ENCODE peak calls at places on chromosomes 7 and 10, in ten cellular contexts. H is AG04450, Q is HFF-Myc, C is AG09309, B is transverse colon, W is fibroblast of lung, V is cardiac fibroblast, O is foreskin fibroblast, I is HepG2, Y is RWPE1. P is an unnamed sample.

GRCh38 chr7:2754086-2754485 is 66.1 kb downstream of the AMZ1 start:
- DNase-seq in Q (no peak), I (no peak), B (no peak), V (peak; percentile 39), C (no peak), O (no peak), H (no peak), Y (no peak), W (no peak), P (no peak)

GRCh38 chr7:73909996-73910395 is 49.0 kb downstream of the TMEM270 start:
- DNase-seq in H (no peak), I (no peak), V (no peak), Y (no peak), C (no peak), Q (no peak), O (no peak), B (no peak), W (no peak), P (no peak)

GRCh38 chr7:953547-954327 is 743 bp downstream of the ADAP1 start:
- DNase-seq in Y (peak; percentile 56), W (peak; percentile 19), C (no peak), B (peak; percentile 83), Q (no peak), H (no peak), O (peak; percentile 41), V (peak; percentile 51), I (peak; percentile 59), P (no peak)

GRCh38 chr10:110609592-110609991 is 34.5 kb upstream of the RBM20 start:
- DNase-seq in I (no peak), V (peak; percentile 5), Y (no peak), Q (no peak), W (no peak), O (peak; percentile 33), C (no peak), H (no peak), B (no peak), P (no peak)

GRCh38 chr7:159125104-159125943 is 19.3 kb downstream of the VIPR2 start:
- DNase-seq in O (no peak), Q (no peak), B (no peak), I (no peak), Y (no peak), V (no peak), C (no peak), H (no peak), W (no peak), P (no peak)

GRCh38 chr7:50450691-50451051 is 521 bp upstream of the FIGNL1 start:
- DNase-seq in Q (no peak), W (no peak), I (no peak), B (peak; percentile 16), V (no peak), C (no peak), O (no peak), Y (no peak), H (no peak), P (no peak)

GRCh38 chr10:76089626-76090185 is 658.3 kb downstream of the LRMDA start:
- DNase-seq in B (no peak), Y (no peak), I (no peak), W (no peak), O (no peak), H (no peak), C (no peak), V (no peak), Q (no peak), P (no peak)

GRCh38 chr7:132472463-132473120 is 103.7 kb downstream of the PLXNA4 start:
- DNase-seq in Y (peak; percentile 7), C (peak; percentile 20), H (no peak), V (peak; percentile 75), I (no peak), B (no peak), O (peak; percentile 73), W (peak; percentile 70), Q (no peak), P (no peak)

DNA sequence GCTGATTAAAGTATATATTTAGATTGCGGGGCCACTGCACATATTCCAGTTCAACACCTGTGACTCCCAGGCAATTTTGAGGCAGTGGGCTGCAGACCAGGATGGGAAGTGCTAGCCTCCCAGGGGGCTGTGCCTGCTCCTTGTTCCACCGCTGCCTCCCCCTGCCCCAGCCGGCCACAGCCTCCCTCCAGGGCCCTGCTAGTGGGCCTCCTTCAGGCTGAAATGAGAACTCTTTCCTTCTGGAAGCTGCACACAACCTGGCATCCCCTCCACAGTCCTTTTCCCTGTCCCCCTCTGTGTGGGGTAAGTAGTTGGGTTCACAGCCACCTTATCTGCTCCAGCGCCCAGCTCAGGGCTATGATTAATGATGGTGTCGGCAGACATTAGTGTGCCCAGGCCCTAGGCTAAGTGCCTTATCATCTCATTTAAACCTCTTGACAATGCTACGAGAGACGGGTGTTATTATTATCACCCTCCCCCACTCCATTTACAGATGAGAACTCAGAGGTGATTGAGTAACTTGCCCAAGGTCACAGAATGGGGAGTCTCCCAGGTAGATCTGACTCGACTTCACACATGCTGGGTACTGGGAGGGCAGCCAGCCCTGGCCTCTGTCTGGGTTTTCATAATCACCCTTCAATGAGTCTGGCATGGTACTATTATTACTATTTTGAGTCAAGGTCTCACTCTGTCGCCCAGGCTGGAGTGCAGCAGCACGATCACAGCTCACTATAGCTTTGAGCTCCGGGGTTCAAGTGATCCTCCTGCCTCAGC is 10.8 kb upstream of the SFRP5 start:
- DNase-seq in B (no peak), W (no peak), O (no peak), V (no peak), I (no peak), Q (no peak), Y (no peak), H (no peak), C (no peak), P (no peak)
- TF ChIP-seq CTCF in B (no peak), W (no peak), O (no peak), V (no peak), I (no peak), Q (no peak), Y (no peak), H (no peak), C (no peak), P (no peak)

GRCh38 chr10:130181858-130182257 is 45.7 kb downstream of the GLRX3 start:
- DNase-seq in B (no peak), V (no peak), C (no peak), Q (no peak), H (no peak), O (no peak), I (no peak), Y (no peak), W (no peak), P (no peak)

GRCh38 chr10:130174343-130174742 is 38.2 kb downstream of the GLRX3 start:
- DNase-seq in H (no peak), W (peak; percentile 25), C (no peak), V (no peak), I (no peak), O (no peak), Y (no peak), Q (no peak), B (no peak), P (no peak)

GRCh38 chr10:130175074-130175473 is 38.9 kb downstream of the GLRX3 start:
- DNase-seq in B (no peak), Y (no peak), H (no peak), Q (no peak), O (no peak), I (no peak), V (no peak), C (no peak), W (no peak), P (no peak)

GRCh38 chr10:130177250-130177649 is 41.1 kb downstream of the GLRX3 start:
- DNase-seq in I (no peak), H (no peak), O (no peak), V (no peak), Q (no peak), B (no peak), W (no peak), Y (no peak), C (no peak), P (no peak)

GRCh38 chr10:130179640-130180039 is 43.4 kb downstream of the GLRX3 start:
- DNase-seq in C (peak; percentile 27), Q (peak; percentile 41), H (peak; percentile 24), O (peak; percentile 79), B (no peak), I (peak; percentile 54), W (peak; percentile 82), Y (peak; percentile 37), V (peak; percentile 87), P (no peak)
- TF ChIP-seq CTCF in C (peak; percentile 47), Q (peak; percentile 46), H (peak; percentile 62), O (peak; percentile 55), B (no peak), I (peak; percentile 50), W (peak; percentile 61), Y (peak; percentile 25), V (peak; percentile 48), P (no peak)

DNA sequence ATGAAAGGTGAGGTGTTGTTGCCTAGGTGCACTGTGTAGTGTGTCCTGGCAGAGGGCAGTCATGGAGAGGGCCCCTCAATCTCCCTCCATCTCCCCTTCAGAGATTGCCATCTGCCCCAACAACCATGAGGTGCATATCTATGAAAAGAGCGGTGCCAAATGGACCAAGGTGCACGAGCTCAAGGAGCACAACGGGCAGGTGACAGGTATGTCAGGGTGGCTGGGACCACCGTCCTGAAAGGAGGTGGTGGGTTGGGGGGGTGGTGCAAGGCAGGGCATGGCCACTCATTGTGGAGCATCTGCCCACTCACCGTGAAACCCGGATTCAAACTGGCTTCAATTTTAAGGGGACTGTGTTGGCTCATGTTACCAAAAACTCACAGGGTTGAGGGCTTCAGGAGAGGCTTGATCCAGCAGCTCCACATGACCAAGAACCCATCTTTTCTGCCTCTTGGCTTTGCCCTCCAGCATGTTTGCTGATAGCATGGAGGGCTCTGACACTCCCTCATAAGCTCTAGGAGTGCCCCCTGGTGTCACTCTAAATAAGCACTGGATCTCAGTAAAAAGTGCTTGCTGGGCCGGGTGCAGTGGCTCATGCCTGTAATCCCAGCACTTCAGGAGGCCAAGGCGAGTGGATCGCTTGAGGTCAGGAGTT is 12.2 kb downstream of the ARPC1B start:
- DNase-seq in Q (no peak), H (no peak), Y (no peak), O (peak; percentile 64), I (peak; percentile 67), V (peak; percentile 64), B (no peak), C (no peak), W (peak; percentile 51), P (no peak)
- TF ChIP-seq CTCF in Q (peak; percentile 40), H (peak; percentile 30), Y (no peak), O (peak; percentile 19), I (peak; percentile 77), V (peak; percentile 32), B (no peak), C (peak; percentile 34), W (peak; percentile 8), P (peak; percentile 31)

GRCh38 chr10:525565-526315 is 163.7 kb downstream of the DIP2C start:
- DNase-seq in Q (no peak), H (no peak), O (peak; percentile 17), B (no peak), V (no peak), C (no peak), I (no peak), Y (peak; percentile 13), W (no peak), P (no peak)
- TF ChIP-seq CTCF in Q (no peak), H (no peak), O (no peak), B (no peak), V (no peak), C (no peak), I (no peak), Y (no peak), W (no peak), P (no peak)

GRCh38 chr10:101287922-101288638 is 58.8 kb upstream of the LBX1 start:
- DNase-seq in O (peak; percentile 45), C (no peak), W (peak; percentile 41), Y (no peak), Q (no peak), V (peak; percentile 34), B (no peak), H (no peak), I (peak; percentile 50), P (peak; percentile 47)
- TF ChIP-seq CTCF in O (peak; percentile 26), C (peak; percentile 35), W (peak; percentile 28), Y (no peak), Q (peak; percentile 47), V (peak; percentile 43), B (no peak), H (peak; percentile 52), I (peak; percentile 81), P (no peak)

GRCh38 chr7:126856691-126857291 is 395.9 kb downstream of the GRM8 start:
- DNase-seq in O (no peak), H (no peak), C (no peak), Q (no peak), V (peak; percentile 0), Y (peak; percentile 13), I (peak; percentile 1), W (no peak), B (no peak), P (peak; percentile 25)
- TF ChIP-seq CTCF in O (peak; percentile 22), H (no peak), C (no peak), Q (peak; percentile 11), V (no peak), Y (peak; percentile 50), I (peak; percentile 51), W (no peak), B (no peak), P (peak; percentile 52)